ENCODE peak calls at places on chromosome 22, in seven cellular contexts. One of them, this sample, is unnamed.

GRCh38 chr22:28582806-28583205 is 96.8 kb downstream of the TTC28 start:
- DNase-seq in cardiac fibroblast: peak; percentile 81
- DNase-seq in fibroblast of lung: peak; percentile 86
- DNase-seq in fibroblast of pulmonary artery: peak; percentile 75
- DNase-seq in tibial nerve: no peak
- DNase-seq in cardiac muscle cell: no peak
- DNase-seq in transverse colon: no peak
- DNase-seq in this sample: no peak

GRCh38 chr22:43543522-43544281 is 131.9 kb downstream of the MPPED1 start:
- DNase-seq in tibial nerve: no peak
- DNase-seq in fibroblast of lung: no peak
- DNase-seq in fibroblast of pulmonary artery: no peak
- DNase-seq in cardiac muscle cell: no peak
- DNase-seq in transverse colon: no peak
- DNase-seq in cardiac fibroblast: no peak
- DNase-seq in this sample: no peak

GRCh38 chr22:29691636-29692326 is 28.0 kb upstream of the CABP7 start:
- DNase-seq in fibroblast of pulmonary artery: no peak
- DNase-seq in cardiac fibroblast: no peak
- DNase-seq in tibial nerve: no peak
- DNase-seq in transverse colon: no peak
- DNase-seq in cardiac muscle cell: no peak
- DNase-seq in fibroblast of lung: no peak
- DNase-seq in this sample: no peak

GRCh38 chr22:30373331-30374325 is 13.6 kb downstream of the RNF215 start:
- DNase-seq in cardiac fibroblast: no peak
- DNase-seq in tibial nerve: no peak
- DNase-seq in transverse colon: no peak
- DNase-seq in fibroblast of lung: no peak
- DNase-seq in fibroblast of pulmonary artery: no peak
- DNase-seq in cardiac muscle cell: no peak
- DNase-seq in this sample: no peak

GRCh38 chr22:39179841-39180335 is 27.4 kb upstream of the CBX7 start:
- DNase-seq in fibroblast of pulmonary artery: no peak
- DNase-seq in transverse colon: no peak
- DNase-seq in fibroblast of lung: no peak
- DNase-seq in cardiac fibroblast: no peak
- DNase-seq in tibial nerve: no peak
- DNase-seq in cardiac muscle cell: no peak
- DNase-seq in this sample: no peak

GRCh38 chr22:31229402-31230140 is 17.5 kb downstream of the LIMK2 start:
- DNase-seq in cardiac fibroblast: peak; percentile 65
- DNase-seq in tibial nerve: peak; percentile 42
- DNase-seq in fibroblast of lung: peak; percentile 52
- DNase-seq in fibroblast of pulmonary artery: peak; percentile 58
- DNase-seq in transverse colon: peak; percentile 78
- DNase-seq in cardiac muscle cell: no peak
- DNase-seq in this sample: no peak

GRCh38 chr22:45772726-45773125 is 101.1 kb downstream of the ATXN10 start:
- DNase-seq in cardiac muscle cell: no peak
- DNase-seq in fibroblast of pulmonary artery: no peak
- DNase-seq in fibroblast of lung: no peak
- DNase-seq in tibial nerve: no peak
- DNase-seq in transverse colon: no peak
- DNase-seq in cardiac fibroblast: no peak
- DNase-seq in this sample: no peak

GRCh38 chr22:11627436-11627797 is 3900.6 kb upstream of the OR11H1 start:
- DNase-seq in fibroblast of pulmonary artery: peak; percentile 22
- DNase-seq in transverse colon: no peak
- DNase-seq in fibroblast of lung: no peak
- DNase-seq in tibial nerve: no peak
- DNase-seq in cardiac muscle cell: no peak
- DNase-seq in cardiac fibroblast: no peak
- DNase-seq in this sample: no peak

GRCh38 chr22:47168900-47169800 is 406.7 kb downstream of the TBC1D22A start:
- DNase-seq in transverse colon: peak; percentile 9
- DNase-seq in fibroblast of pulmonary artery: peak; percentile 17
- DNase-seq in cardiac fibroblast: peak; percentile 6
- DNase-seq in fibroblast of lung: peak; percentile 21
- DNase-seq in cardiac muscle cell: no peak
- DNase-seq in tibial nerve: peak; percentile 5
- DNase-seq in this sample: peak; percentile 6

GRCh38 chr22:47030881-47031627 is 268.6 kb downstream of the TBC1D22A start:
- DNase-seq in cardiac fibroblast: no peak
- DNase-seq in fibroblast of pulmonary artery: no peak
- DNase-seq in cardiac muscle cell: no peak
- DNase-seq in fibroblast of lung: no peak
- DNase-seq in transverse colon: peak; percentile 69
- DNase-seq in tibial nerve: no peak
- DNase-seq in this sample: no peak

GRCh38 chr22:27749597-27750225 is 51.8 kb downstream of the MN1 start:
- DNase-seq in cardiac muscle cell: peak; percentile 67
- DNase-seq in fibroblast of lung: peak; percentile 61
- DNase-seq in transverse colon: no peak
- DNase-seq in cardiac fibroblast: peak; percentile 72
- DNase-seq in tibial nerve: no peak
- DNase-seq in fibroblast of pulmonary artery: peak; percentile 51
- DNase-seq in this sample: no peak

GRCh38 chr22:37211075-37211852 is 1.0 kb downstream of the SSTR3 start:
- DNase-seq in transverse colon: no peak
- DNase-seq in fibroblast of pulmonary artery: no peak
- DNase-seq in cardiac muscle cell: no peak
- DNase-seq in cardiac fibroblast: no peak
- DNase-seq in tibial nerve: no peak
- DNase-seq in fibroblast of lung: no peak
- DNase-seq in this sample: no peak

GRCh38 chr22:17980638-17981051 is 43.7 kb downstream of the MICAL3 start:
- DNase-seq in fibroblast of pulmonary artery: peak; percentile 30
- DNase-seq in cardiac fibroblast: peak; percentile 45
- DNase-seq in cardiac muscle cell: peak; percentile 53
- DNase-seq in transverse colon: peak; percentile 81
- DNase-seq in tibial nerve: no peak
- DNase-seq in fibroblast of lung: no peak
- DNase-seq in this sample: peak; percentile 28

GRCh38 chr22:24982301-24983056 is 30.0 kb downstream of the KIAA1671 start:
- DNase-seq in cardiac fibroblast: no peak
- DNase-seq in tibial nerve: no peak
- DNase-seq in fibroblast of lung: peak; percentile 53
- DNase-seq in transverse colon: no peak
- DNase-seq in cardiac muscle cell: no peak
- DNase-seq in fibroblast of pulmonary artery: no peak
- DNase-seq in this sample: no peak

GRCh38 chr22:27990879-27991278 is 71.8 kb upstream of the PITPNB start:
- DNase-seq in tibial nerve: peak; percentile 73
- DNase-seq in cardiac fibroblast: peak; percentile 58
- DNase-seq in fibroblast of pulmonary artery: peak; percentile 51
- DNase-seq in cardiac muscle cell: peak; percentile 61
- DNase-seq in fibroblast of lung: no peak
- DNase-seq in transverse colon: peak; percentile 15
- DNase-seq in this sample: peak; percentile 23

GRCh38 chr22:38872831-38873248 is 824 bp upstream of the CBX6 start:
- DNase-seq in cardiac fibroblast: peak; percentile 59
- DNase-seq in cardiac muscle cell: peak; percentile 80
- DNase-seq in fibroblast of pulmonary artery: peak; percentile 36
- DNase-seq in transverse colon: peak; percentile 41
- DNase-seq in tibial nerve: no peak
- DNase-seq in fibroblast of lung: peak; percentile 49
- DNase-seq in this sample: peak; percentile 26

GRCh38 chr22:47409501-47410275 is 647.2 kb downstream of the TBC1D22A start:
- DNase-seq in fibroblast of pulmonary artery: no peak
- DNase-seq in fibroblast of lung: no peak
- DNase-seq in tibial nerve: no peak
- DNase-seq in transverse colon: no peak
- DNase-seq in cardiac fibroblast: no peak
- DNase-seq in cardiac muscle cell: no peak
- DNase-seq in this sample: no peak

GRCh38 chr22:49176956-49177355 is 650.7 kb downstream of the BRD1 start:
- DNase-seq in tibial nerve: no peak
- DNase-seq in fibroblast of lung: no peak
- DNase-seq in transverse colon: no peak
- DNase-seq in fibroblast of pulmonary artery: no peak
- DNase-seq in cardiac muscle cell: no peak
- DNase-seq in cardiac fibroblast: no peak
- DNase-seq in this sample: no peak
- TF ChIP-seq CTCF in tibial nerve: no peak
- TF ChIP-seq CTCF in fibroblast of lung: no peak
- TF ChIP-seq CTCF in transverse colon: no peak
- TF ChIP-seq CTCF in fibroblast of pulmonary artery: no peak
- TF ChIP-seq CTCF in cardiac muscle cell: no peak
- TF ChIP-seq CTCF in cardiac fibroblast: no peak
- TF ChIP-seq CTCF in this sample: no peak

GRCh38 chr22:22229683-22230420 is 14.7 kb upstream of the VPREB1 start:
- DNase-seq in fibroblast of pulmonary artery: no peak
- DNase-seq in cardiac muscle cell: no peak
- DNase-seq in tibial nerve: no peak
- DNase-seq in fibroblast of lung: no peak
- DNase-seq in cardiac fibroblast: no peak
- DNase-seq in transverse colon: no peak
- DNase-seq in this sample: no peak

GRCh38 chr22:22230438-22230837 is 14.1 kb upstream of the VPREB1 start:
- DNase-seq in cardiac muscle cell: no peak
- DNase-seq in cardiac fibroblast: no peak
- DNase-seq in fibroblast of lung: no peak
- DNase-seq in tibial nerve: no peak
- DNase-seq in fibroblast of pulmonary artery: no peak
- DNase-seq in transverse colon: no peak
- DNase-seq in this sample: no peak

GRCh38 chr22:22228921-22229320 is 15.7 kb upstream of the VPREB1 start:
- DNase-seq in fibroblast of pulmonary artery: no peak
- DNase-seq in cardiac muscle cell: no peak
- DNase-seq in tibial nerve: no peak
- DNase-seq in transverse colon: no peak
- DNase-seq in fibroblast of lung: no peak
- DNase-seq in cardiac fibroblast: no peak
- DNase-seq in this sample: no peak

GRCh38 chr22:22228421-22228820 is 16.2 kb upstream of the VPREB1 start:
- DNase-seq in fibroblast of pulmonary artery: no peak
- DNase-seq in transverse colon: no peak
- DNase-seq in cardiac muscle cell: no peak
- DNase-seq in cardiac fibroblast: no peak
- DNase-seq in fibroblast of lung: no peak
- DNase-seq in tibial nerve: no peak
- DNase-seq in this sample: no peak

GRCh38 chr22:22226448-22227187 is 18.0 kb upstream of the VPREB1 start:
- DNase-seq in fibroblast of lung: no peak
- DNase-seq in cardiac muscle cell: no peak
- DNase-seq in tibial nerve: no peak
- DNase-seq in fibroblast of pulmonary artery: no peak
- DNase-seq in cardiac fibroblast: no peak
- DNase-seq in transverse colon: no peak
- DNase-seq in this sample: no peak
- TF ChIP-seq CTCF in fibroblast of lung: no peak
- TF ChIP-seq CTCF in cardiac muscle cell: no peak
- TF ChIP-seq CTCF in tibial nerve: no peak
- TF ChIP-seq CTCF in fibroblast of pulmonary artery: no peak
- TF ChIP-seq CTCF in cardiac fibroblast: no peak
- TF ChIP-seq CTCF in transverse colon: no peak
- TF ChIP-seq CTCF in this sample: no peak

GRCh38 chr22:40764743-40765441 is 54.3 kb downstream of the SLC25A17 start:
- DNase-seq in cardiac fibroblast: no peak
- DNase-seq in cardiac muscle cell: no peak
- DNase-seq in tibial nerve: no peak
- DNase-seq in transverse colon: no peak
- DNase-seq in fibroblast of pulmonary artery: peak; percentile 4
- DNase-seq in fibroblast of lung: no peak
- DNase-seq in this sample: no peak

GRCh38 chr22:40766956-40767355 is 52.2 kb downstream of the SLC25A17 start:
- DNase-seq in cardiac fibroblast: no peak
- DNase-seq in fibroblast of lung: no peak
- DNase-seq in fibroblast of pulmonary artery: no peak
- DNase-seq in tibial nerve: no peak
- DNase-seq in cardiac muscle cell: no peak
- DNase-seq in transverse colon: no peak
- DNase-seq in this sample: no peak

GRCh38 chr22:40768187-40768586 is 51.0 kb downstream of the SLC25A17 start:
- DNase-seq in cardiac fibroblast: no peak
- DNase-seq in fibroblast of lung: no peak
- DNase-seq in transverse colon: no peak
- DNase-seq in tibial nerve: no peak
- DNase-seq in cardiac muscle cell: no peak
- DNase-seq in fibroblast of pulmonary artery: no peak
- DNase-seq in this sample: no peak

DNA sequence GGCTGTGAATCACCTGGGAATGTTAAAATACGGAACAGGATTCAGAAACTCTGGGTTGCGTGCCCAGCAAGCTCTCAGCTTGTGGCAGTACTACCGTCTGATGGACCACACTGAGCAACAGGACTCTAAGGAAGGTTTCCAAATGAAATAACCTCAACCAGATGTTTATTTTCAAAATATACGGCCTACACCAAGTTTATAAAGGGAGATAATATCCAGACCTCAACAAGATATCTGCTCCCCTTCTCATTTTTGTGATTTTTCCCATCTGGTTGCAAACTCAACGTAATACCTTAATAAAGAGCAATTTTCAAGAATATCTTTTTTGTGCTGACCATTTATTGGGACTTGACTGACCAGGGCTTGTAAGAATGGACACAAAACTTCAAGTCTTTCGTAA is 49.4 kb downstream of the SLC25A17 start:
- DNase-seq in cardiac fibroblast: no peak
- DNase-seq in cardiac muscle cell: no peak
- DNase-seq in fibroblast of pulmonary artery: no peak
- DNase-seq in transverse colon: no peak
- DNase-seq in tibial nerve: no peak
- DNase-seq in fibroblast of lung: no peak
- DNase-seq in this sample: no peak
- TF ChIP-seq CTCF in cardiac fibroblast: no peak
- TF ChIP-seq CTCF in cardiac muscle cell: no peak
- TF ChIP-seq CTCF in fibroblast of pulmonary artery: no peak
- TF ChIP-seq CTCF in transverse colon: no peak
- TF ChIP-seq CTCF in tibial nerve: no peak
- TF ChIP-seq CTCF in fibroblast of lung: no peak
- TF ChIP-seq CTCF in this sample: no peak

DNA sequence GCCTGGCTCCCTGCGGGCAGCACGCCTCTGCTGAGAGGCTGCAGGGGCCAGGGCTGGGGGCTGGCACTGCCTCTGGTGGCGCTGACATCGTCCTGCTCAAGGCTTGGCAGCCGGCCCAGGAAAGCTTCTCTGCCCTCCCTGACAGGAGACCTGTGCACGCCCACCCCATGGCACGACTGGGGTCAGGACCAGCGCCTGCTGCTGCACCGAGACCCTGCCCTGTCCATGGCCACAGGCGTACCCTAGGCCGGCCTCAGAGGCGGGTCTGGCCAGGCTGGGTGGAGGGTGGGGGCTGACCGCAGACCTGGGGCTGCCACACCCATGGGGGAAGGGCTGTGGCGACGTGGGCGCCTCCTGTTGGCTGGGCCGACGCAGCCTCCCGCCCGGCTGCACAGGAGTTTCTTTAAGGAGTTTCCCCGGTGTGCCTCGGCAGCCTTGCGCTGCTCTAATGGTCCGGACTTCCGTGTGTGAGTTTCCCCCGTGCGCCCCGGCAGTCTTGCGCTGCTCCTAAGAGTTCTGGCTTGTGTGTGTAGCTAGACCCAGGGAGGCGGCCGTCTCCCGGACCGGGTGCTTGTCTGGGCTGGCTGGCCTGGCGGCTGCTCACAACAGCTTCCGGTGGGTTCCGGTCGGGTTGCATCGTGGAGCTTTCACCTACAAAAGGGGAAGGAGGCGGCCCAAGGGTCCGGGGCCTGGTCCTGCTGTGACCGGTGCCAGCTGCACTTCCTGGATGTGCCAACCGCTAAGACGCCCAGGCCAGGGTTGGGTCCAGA is 4.7 kb downstream of the TRABD start:
- DNase-seq in cardiac muscle cell: peak; percentile 43
- DNase-seq in cardiac fibroblast: peak; percentile 68
- DNase-seq in fibroblast of pulmonary artery: peak; percentile 56
- DNase-seq in transverse colon: peak; percentile 91
- DNase-seq in tibial nerve: peak; percentile 40
- DNase-seq in fibroblast of lung: peak; percentile 55
- DNase-seq in this sample: peak; percentile 95
- TF ChIP-seq CTCF in cardiac muscle cell: peak; percentile 32
- TF ChIP-seq CTCF in cardiac fibroblast: peak; percentile 19
- TF ChIP-seq CTCF in fibroblast of pulmonary artery: peak; percentile 26
- TF ChIP-seq CTCF in transverse colon: peak; percentile 39
- TF ChIP-seq CTCF in tibial nerve: peak; percentile 42
- TF ChIP-seq CTCF in fibroblast of lung: peak; percentile 35
- TF ChIP-seq CTCF in this sample: peak; percentile 14